ENCODE peak calls at places on chromosomes 7 and 10, in nine cellular contexts. S is MCF 10A, K is fibroblast of mammary gland, O is choroid plexus epithelial cell, Y is esophagus squamous epithelium, H is dorsolateral prefrontal cortex, M is colonic mucosa, V is mucosa of descending colon, Z is fibroblast of lung. I is an unnamed sample.

GRCh38 chr10:92712016-92712889 is 22.5 kb downstream of the HHEX start:
- DNase-seq in S (no peak), K (no peak), O (peak; percentile 58), Y (no peak), H (no peak), M (no peak), V (no peak), Z (no peak), I (no peak)

GRCh38 chr7:107398161-107398560 is 71.7 kb upstream of the GPR22 start:
- DNase-seq in S (no peak), K (no peak), O (no peak), Y (no peak), H (no peak), M (no peak), V (no peak), Z (no peak), I (no peak)

GRCh38 chr7:87935373-87935706 is 1.3 kb downstream of the ADAM22 start:
- DNase-seq in S (no peak), K (no peak), O (no peak), Y (no peak), H (no peak), M (no peak), V (no peak), Z (no peak), I (no peak)

GRCh38 chr10:132331259-132331955 is 586 bp upstream of the LRRC27 start:
- DNase-seq in S (no peak), K (peak; percentile 21), O (no peak), Y (no peak), H (no peak), M (no peak), V (no peak), Z (no peak), I (peak; percentile 85)

GRCh38 chr10:94292448-94293118 is 70.2 kb downstream of the NOC3L start:
- DNase-seq in S (peak; percentile 17), K (peak; percentile 68), O (peak; percentile 90), Y (no peak), H (peak; percentile 37), M (peak; percentile 47), V (no peak), Z (peak; percentile 49), I (no peak)

GRCh38 chr10:18473424-18474110 is 177.8 kb downstream of the NSUN6 start:
- DNase-seq in S (no peak), K (peak; percentile 54), O (no peak), Y (no peak), H (no peak), M (no peak), V (no peak), Z (peak; percentile 68), I (no peak)

GRCh38 chr7:13989944-13990295 is 454 bp upstream of the ETV1 start:
- DNase-seq in S (no peak), K (no peak), O (no peak), Y (no peak), H (no peak), M (peak; percentile 27), V (no peak), Z (no peak), I (no peak)

GRCh38 chr10:21525367-21526183 is at the start of gene SKIDA1:
- DNase-seq in S (peak; percentile 84), K (peak; percentile 93), O (peak; percentile 97), Y (no peak), H (peak; percentile 74), M (peak; percentile 91), V (peak; percentile 89), Z (peak; percentile 97), I (peak; percentile 47)

GRCh38 chr7:64098-64521 is 128.3 kb upstream of the FAM20C start:
- DNase-seq in S (peak; percentile 80), K (peak; percentile 75), O (peak; percentile 87), Y (no peak), H (peak; percentile 81), M (peak; percentile 49), V (no peak), Z (peak; percentile 64), I (no peak)

GRCh38 chr10:17141504-17142229 is 12.1 kb upstream of the CUBN start:
- DNase-seq in S (no peak), K (no peak), O (no peak), Y (no peak), H (no peak), M (no peak), V (no peak), Z (no peak), I (no peak)

GRCh38 chr10:33365871-33366411 is 31.5 kb upstream of the NRP1 start:
- DNase-seq in S (peak; percentile 61), K (peak; percentile 98), O (peak; percentile 91), Y (no peak), H (no peak), M (no peak), V (no peak), Z (peak; percentile 94), I (no peak)

GRCh38 chr7:50775826-50776225 is 6.9 kb downstream of the GRB10 start:
- DNase-seq in S (no peak), K (no peak), O (no peak), Y (no peak), H (no peak), M (no peak), V (no peak), Z (no peak), I (no peak)

GRCh38 chr10:5905854-5906507 is 15.9 kb downstream of the FBH1 start:
- DNase-seq in S (no peak), K (no peak), O (no peak), Y (no peak), H (no peak), M (no peak), V (no peak), Z (no peak), I (no peak)

GRCh38 chr10:23656735-23657134 is 217.9 kb downstream of the OTUD1 start:
- DNase-seq in S (peak; percentile 26), K (peak; percentile 30), O (no peak), Y (no peak), H (no peak), M (no peak), V (no peak), Z (peak; percentile 6), I (no peak)

GRCh38 chr7:27237735-27238334 is 4.8 kb upstream of the EVX1 start:
- DNase-seq in S (peak; percentile 42), K (peak; percentile 65), O (peak; percentile 22), Y (no peak), H (no peak), M (no peak), V (no peak), Z (no peak), I (no peak)

GRCh38 chr10:86758231-86759072 is 2.0 kb downstream of the BMPR1A start:
- DNase-seq in S (peak; percentile 34), K (peak; percentile 46), O (peak; percentile 43), Y (no peak), H (no peak), M (no peak), V (no peak), Z (peak; percentile 33), I (no peak)

GRCh38 chr10:86756511-86757109 is at the start of gene BMPR1A:
- DNase-seq in S (peak; percentile 84), K (peak; percentile 79), O (peak; percentile 92), Y (peak; percentile 25), H (no peak), M (peak; percentile 22), V (no peak), Z (peak; percentile 88), I (no peak)

GRCh38 chr10:86755454-86755739 is 1.0 kb upstream of the BMPR1A start:
- DNase-seq in S (no peak), K (no peak), O (no peak), Y (no peak), H (no peak), M (no peak), V (no peak), Z (no peak), I (no peak)

GRCh38 chr10:86755740-86756510 is 494 bp upstream of the BMPR1A start:
- DNase-seq in S (peak; percentile 67), K (peak; percentile 80), O (peak; percentile 83), Y (no peak), H (peak; percentile 84), M (peak; percentile 93), V (peak; percentile 92), Z (peak; percentile 81), I (peak; percentile 45)

GRCh38 chr10:86757110-86757790 is 831 bp downstream of the BMPR1A start:
- DNase-seq in S (peak; percentile 63), K (peak; percentile 60), O (peak; percentile 58), Y (no peak), H (no peak), M (peak; percentile 49), V (peak; percentile 55), Z (peak; percentile 70), I (no peak)
- TF ChIP-seq CTCF in S (peak; percentile 18), K (peak; percentile 31), O (peak; percentile 43), Y (peak; percentile 25), H (no peak), M (no peak), V (no peak), Z (peak; percentile 29), I (no peak)

GRCh38 chr10:26269754-26270153 is 53.2 kb downstream of the GAD2 start:
- DNase-seq in S (peak; percentile 56), K (peak; percentile 33), O (peak; percentile 8), Y (no peak), H (no peak), M (no peak), V (no peak), Z (no peak), I (peak; percentile 24)
- TF ChIP-seq CTCF in S (peak; percentile 49), K (peak; percentile 2), O (no peak), Y (no peak), H (no peak), M (no peak), V (no peak), Z (no peak), I (peak; percentile 54)

GRCh38 chr7:103613655-103614642 is 167.9 kb upstream of the SLC26A5 start:
- DNase-seq in S (peak; percentile 14), K (peak; percentile 46), O (peak; percentile 48), Y (no peak), H (no peak), M (no peak), V (no peak), Z (peak; percentile 25), I (no peak)
- TF ChIP-seq CTCF in S (no peak), K (peak; percentile 49), O (peak; percentile 57), Y (no peak), H (no peak), M (no peak), V (no peak), Z (peak; percentile 26), I (peak; percentile 32)

GRCh38 chr7:2758673-2759603 is 70.9 kb downstream of the AMZ1 start:
- DNase-seq in S (no peak), K (no peak), O (no peak), Y (no peak), H (no peak), M (no peak), V (no peak), Z (no peak), I (no peak)

GRCh38 chr7:2761131-2761624 is 73.2 kb downstream of the AMZ1 start:
- DNase-seq in S (no peak), K (peak; percentile 65), O (no peak), Y (no peak), H (no peak), M (no peak), V (no peak), Z (no peak), I (no peak)

GRCh38 chr7:2761801-2762497 is 73.9 kb downstream of the AMZ1 start:
- DNase-seq in S (no peak), K (no peak), O (no peak), Y (no peak), H (no peak), M (no peak), V (no peak), Z (no peak), I (no peak)

GRCh38 chr7:2759736-2760097 is 71.7 kb downstream of the AMZ1 start:
- DNase-seq in S (no peak), K (no peak), O (no peak), Y (no peak), H (peak; percentile 75), M (no peak), V (no peak), Z (no peak), I (no peak)

GRCh38 chr7:2760098-2760889 is 72.3 kb downstream of the AMZ1 start:
- DNase-seq in S (peak; percentile 26), K (peak; percentile 66), O (peak; percentile 52), Y (no peak), H (no peak), M (peak; percentile 92), V (peak; percentile 91), Z (peak; percentile 52), I (peak; percentile 39)
- TF ChIP-seq CTCF in S (peak; percentile 29), K (peak; percentile 54), O (peak; percentile 60), Y (no peak), H (peak; percentile 17), M (peak; percentile 23), V (peak; percentile 18), Z (peak; percentile 35), I (peak; percentile 15)